ENCODE peak calls at places on chromosomes 12 and 14, in seven cellular contexts. One of them, this sample, is unnamed.

GRCh38 chr14:104576607-104577332 is 2.8 kb upstream of the C14orf180 start:
- DNase-seq in fibroblast of lung: no peak
- DNase-seq in mesothelial cell of epicardium: no peak
- DNase-seq in GM10248: no peak
- DNase-seq in CD8-positive, alpha-beta T cell: no peak
- DNase-seq in fibroblast of the aortic adventitia: peak
- DNase-seq in brain microvascular endothelial cell: no peak
- DNase-seq in this sample: no peak

GRCh38 chr12:116171549-116171948 is 105.9 kb downstream of the MED13L start:
- DNase-seq in CD8-positive, alpha-beta T cell: no peak
- DNase-seq in mesothelial cell of epicardium: no peak
- DNase-seq in GM10248: no peak
- DNase-seq in brain microvascular endothelial cell: no peak
- DNase-seq in fibroblast of lung: peak
- DNase-seq in fibroblast of the aortic adventitia: peak
- DNase-seq in this sample: no peak

GRCh38 chr12:95601626-95602025 is 50.4 kb upstream of the USP44 start:
- DNase-seq in fibroblast of the aortic adventitia: peak
- DNase-seq in GM10248: no peak
- DNase-seq in fibroblast of lung: peak
- DNase-seq in mesothelial cell of epicardium: no peak
- DNase-seq in CD8-positive, alpha-beta T cell: no peak
- DNase-seq in brain microvascular endothelial cell: peak
- DNase-seq in this sample: no peak

GRCh38 chr14:54058501-54058900 is 101.9 kb upstream of the BMP4 start:
- DNase-seq in CD8-positive, alpha-beta T cell: no peak
- DNase-seq in fibroblast of the aortic adventitia: no peak
- DNase-seq in mesothelial cell of epicardium: no peak
- DNase-seq in brain microvascular endothelial cell: no peak
- DNase-seq in fibroblast of lung: no peak
- DNase-seq in GM10248: no peak
- DNase-seq in this sample: peak

GRCh38 chr12:123269395-123269892 is 2.2 kb downstream of the CDK2AP1 start:
- DNase-seq in brain microvascular endothelial cell: peak
- DNase-seq in fibroblast of the aortic adventitia: peak
- DNase-seq in CD8-positive, alpha-beta T cell: no peak
- DNase-seq in GM10248: peak
- DNase-seq in fibroblast of lung: peak
- DNase-seq in mesothelial cell of epicardium: peak
- DNase-seq in this sample: peak

GRCh38 chr14:103699901-103700752 is 15.1 kb downstream of the XRCC3 start:
- DNase-seq in fibroblast of lung: no peak
- DNase-seq in GM10248: no peak
- DNase-seq in mesothelial cell of epicardium: no peak
- DNase-seq in CD8-positive, alpha-beta T cell: no peak
- DNase-seq in fibroblast of the aortic adventitia: no peak
- DNase-seq in brain microvascular endothelial cell: no peak
- DNase-seq in this sample: no peak

GRCh38 chr14:77041837-77042557 is 13.5 kb upstream of the IRF2BPL start:
- DNase-seq in brain microvascular endothelial cell: peak
- DNase-seq in fibroblast of the aortic adventitia: peak
- DNase-seq in GM10248: no peak
- DNase-seq in mesothelial cell of epicardium: no peak
- DNase-seq in fibroblast of lung: peak
- DNase-seq in CD8-positive, alpha-beta T cell: no peak
- DNase-seq in this sample: no peak

GRCh38 chr12:106290666-106291065 is 11.9 kb upstream of the TCP11L2 start:
- DNase-seq in CD8-positive, alpha-beta T cell: no peak
- DNase-seq in brain microvascular endothelial cell: no peak
- DNase-seq in fibroblast of lung: no peak
- DNase-seq in fibroblast of the aortic adventitia: no peak
- DNase-seq in mesothelial cell of epicardium: no peak
- DNase-seq in GM10248: no peak
- DNase-seq in this sample: no peak

GRCh38 chr14:78697341-78697740 is 527.2 kb downstream of the NRXN3 start:
- DNase-seq in GM10248: no peak
- DNase-seq in CD8-positive, alpha-beta T cell: no peak
- DNase-seq in fibroblast of lung: peak
- DNase-seq in brain microvascular endothelial cell: peak
- DNase-seq in mesothelial cell of epicardium: no peak
- DNase-seq in fibroblast of the aortic adventitia: peak
- DNase-seq in this sample: peak

GRCh38 chr14:84493779-84494178 is 1036.2 kb upstream of the FLRT2 start:
- DNase-seq in GM10248: no peak
- DNase-seq in brain microvascular endothelial cell: peak
- DNase-seq in CD8-positive, alpha-beta T cell: no peak
- DNase-seq in fibroblast of lung: peak
- DNase-seq in fibroblast of the aortic adventitia: no peak
- DNase-seq in mesothelial cell of epicardium: no peak
- DNase-seq in this sample: no peak

GRCh38 chr14:50763386-50764007 is 67.5 kb downstream of the NIN start:
- DNase-seq in CD8-positive, alpha-beta T cell: no peak
- DNase-seq in brain microvascular endothelial cell: peak
- DNase-seq in mesothelial cell of epicardium: no peak
- DNase-seq in GM10248: no peak
- DNase-seq in fibroblast of the aortic adventitia: peak
- DNase-seq in fibroblast of lung: peak
- DNase-seq in this sample: no peak

GRCh38 chr12:67515679-67516363 is 132.7 kb upstream of the DYRK2 start:
- DNase-seq in fibroblast of lung: peak
- DNase-seq in CD8-positive, alpha-beta T cell: peak
- DNase-seq in fibroblast of the aortic adventitia: no peak
- DNase-seq in brain microvascular endothelial cell: no peak
- DNase-seq in mesothelial cell of epicardium: no peak
- DNase-seq in GM10248: peak
- DNase-seq in this sample: peak

GRCh38 chr12:76375470-76375869 is 27.3 kb upstream of the BBS10 start:
- DNase-seq in brain microvascular endothelial cell: no peak
- DNase-seq in mesothelial cell of epicardium: no peak
- DNase-seq in CD8-positive, alpha-beta T cell: no peak
- DNase-seq in GM10248: no peak
- DNase-seq in fibroblast of the aortic adventitia: no peak
- DNase-seq in fibroblast of lung: no peak
- DNase-seq in this sample: no peak

GRCh38 chr12:111413442-111414086 is 7.8 kb downstream of the SH2B3 start:
- DNase-seq in fibroblast of lung: peak
- DNase-seq in CD8-positive, alpha-beta T cell: no peak
- DNase-seq in fibroblast of the aortic adventitia: peak
- DNase-seq in brain microvascular endothelial cell: peak
- DNase-seq in GM10248: no peak
- DNase-seq in mesothelial cell of epicardium: no peak
- DNase-seq in this sample: no peak

GRCh38 chr12:6294533-6295186 is 15.8 kb upstream of the PLEKHG6 start:
- DNase-seq in fibroblast of lung: no peak
- DNase-seq in CD8-positive, alpha-beta T cell: no peak
- DNase-seq in GM10248: no peak
- DNase-seq in mesothelial cell of epicardium: no peak
- DNase-seq in brain microvascular endothelial cell: no peak
- DNase-seq in fibroblast of the aortic adventitia: peak
- DNase-seq in this sample: no peak

GRCh38 chr14:85883971-85884370 is 354.0 kb downstream of the FLRT2 start:
- DNase-seq in GM10248: no peak
- DNase-seq in mesothelial cell of epicardium: no peak
- DNase-seq in fibroblast of the aortic adventitia: no peak
- DNase-seq in brain microvascular endothelial cell: no peak
- DNase-seq in fibroblast of lung: no peak
- DNase-seq in CD8-positive, alpha-beta T cell: no peak
- DNase-seq in this sample: no peak

GRCh38 chr12:57632369-57632897 is 568 bp downstream of the B4GALNT1 start:
- DNase-seq in GM10248: peak
- DNase-seq in CD8-positive, alpha-beta T cell: no peak
- DNase-seq in mesothelial cell of epicardium: no peak
- DNase-seq in fibroblast of lung: peak
- DNase-seq in fibroblast of the aortic adventitia: peak
- DNase-seq in brain microvascular endothelial cell: no peak
- DNase-seq in this sample: peak

GRCh38 chr12:118033331-118033730 is 16.8 kb downstream of the RFC5 start:
- DNase-seq in brain microvascular endothelial cell: no peak
- DNase-seq in fibroblast of the aortic adventitia: no peak
- DNase-seq in GM10248: no peak
- DNase-seq in CD8-positive, alpha-beta T cell: no peak
- DNase-seq in mesothelial cell of epicardium: no peak
- DNase-seq in fibroblast of lung: no peak
- DNase-seq in this sample: no peak

GRCh38 chr12:132563911-132564310 is 46.5 kb downstream of the LRCOL1 start:
- DNase-seq in mesothelial cell of epicardium: no peak
- DNase-seq in fibroblast of the aortic adventitia: no peak
- DNase-seq in brain microvascular endothelial cell: no peak
- DNase-seq in fibroblast of lung: no peak
- DNase-seq in GM10248: no peak
- DNase-seq in CD8-positive, alpha-beta T cell: no peak
- DNase-seq in this sample: no peak

GRCh38 chr14:20751963-20752562 is 6.4 kb downstream of the EDDM3A start:
- DNase-seq in CD8-positive, alpha-beta T cell: no peak
- DNase-seq in mesothelial cell of epicardium: no peak
- DNase-seq in GM10248: no peak
- DNase-seq in brain microvascular endothelial cell: no peak
- DNase-seq in fibroblast of the aortic adventitia: no peak
- DNase-seq in fibroblast of lung: no peak
- DNase-seq in this sample: no peak

GRCh38 chr14:80546056-80546854 is 335.0 kb upstream of the DIO2 start:
- DNase-seq in GM10248: no peak
- DNase-seq in fibroblast of the aortic adventitia: no peak
- DNase-seq in brain microvascular endothelial cell: no peak
- DNase-seq in mesothelial cell of epicardium: no peak
- DNase-seq in CD8-positive, alpha-beta T cell: no peak
- DNase-seq in fibroblast of lung: no peak
- DNase-seq in this sample: no peak

GRCh38 chr14:60722163-60722835 is 1.9 kb downstream of the SIX4 start:
- DNase-seq in fibroblast of lung: peak
- DNase-seq in fibroblast of the aortic adventitia: peak
- DNase-seq in CD8-positive, alpha-beta T cell: no peak
- DNase-seq in mesothelial cell of epicardium: peak
- DNase-seq in GM10248: peak
- DNase-seq in brain microvascular endothelial cell: peak
- DNase-seq in this sample: peak

GRCh38 chr12:43336962-43337555 is 214.9 kb downstream of the ADAMTS20 start:
- DNase-seq in fibroblast of the aortic adventitia: peak
- DNase-seq in fibroblast of lung: peak
- DNase-seq in brain microvascular endothelial cell: no peak
- DNase-seq in CD8-positive, alpha-beta T cell: no peak
- DNase-seq in GM10248: peak
- DNase-seq in mesothelial cell of epicardium: no peak
- DNase-seq in this sample: peak

GRCh38 chr12:20549115-20549719 is 145.9 kb upstream of the SLCO1C1 start:
- DNase-seq in brain microvascular endothelial cell: peak
- DNase-seq in GM10248: no peak
- DNase-seq in fibroblast of lung: peak
- DNase-seq in CD8-positive, alpha-beta T cell: no peak
- DNase-seq in fibroblast of the aortic adventitia: peak
- DNase-seq in mesothelial cell of epicardium: peak
- DNase-seq in this sample: no peak
- TF ChIP-seq CTCF in brain microvascular endothelial cell: peak
- TF ChIP-seq CTCF in GM10248: no peak
- TF ChIP-seq CTCF in fibroblast of lung: peak
- TF ChIP-seq CTCF in CD8-positive, alpha-beta T cell: no peak
- TF ChIP-seq CTCF in fibroblast of the aortic adventitia: peak
- TF ChIP-seq CTCF in mesothelial cell of epicardium: peak
- TF ChIP-seq CTCF in this sample: no peak

GRCh38 chr12:115163710-115164109 is 479.7 kb upstream of the TBX3 start:
- DNase-seq in CD8-positive, alpha-beta T cell: no peak
- DNase-seq in GM10248: no peak
- DNase-seq in mesothelial cell of epicardium: no peak
- DNase-seq in brain microvascular endothelial cell: no peak
- DNase-seq in fibroblast of lung: no peak
- DNase-seq in fibroblast of the aortic adventitia: no peak
- DNase-seq in this sample: no peak
- TF ChIP-seq CTCF in CD8-positive, alpha-beta T cell: no peak
- TF ChIP-seq CTCF in GM10248: no peak
- TF ChIP-seq CTCF in mesothelial cell of epicardium: no peak
- TF ChIP-seq CTCF in brain microvascular endothelial cell: no peak
- TF ChIP-seq CTCF in fibroblast of lung: no peak
- TF ChIP-seq CTCF in fibroblast of the aortic adventitia: no peak
- TF ChIP-seq CTCF in this sample: no peak

DNA sequence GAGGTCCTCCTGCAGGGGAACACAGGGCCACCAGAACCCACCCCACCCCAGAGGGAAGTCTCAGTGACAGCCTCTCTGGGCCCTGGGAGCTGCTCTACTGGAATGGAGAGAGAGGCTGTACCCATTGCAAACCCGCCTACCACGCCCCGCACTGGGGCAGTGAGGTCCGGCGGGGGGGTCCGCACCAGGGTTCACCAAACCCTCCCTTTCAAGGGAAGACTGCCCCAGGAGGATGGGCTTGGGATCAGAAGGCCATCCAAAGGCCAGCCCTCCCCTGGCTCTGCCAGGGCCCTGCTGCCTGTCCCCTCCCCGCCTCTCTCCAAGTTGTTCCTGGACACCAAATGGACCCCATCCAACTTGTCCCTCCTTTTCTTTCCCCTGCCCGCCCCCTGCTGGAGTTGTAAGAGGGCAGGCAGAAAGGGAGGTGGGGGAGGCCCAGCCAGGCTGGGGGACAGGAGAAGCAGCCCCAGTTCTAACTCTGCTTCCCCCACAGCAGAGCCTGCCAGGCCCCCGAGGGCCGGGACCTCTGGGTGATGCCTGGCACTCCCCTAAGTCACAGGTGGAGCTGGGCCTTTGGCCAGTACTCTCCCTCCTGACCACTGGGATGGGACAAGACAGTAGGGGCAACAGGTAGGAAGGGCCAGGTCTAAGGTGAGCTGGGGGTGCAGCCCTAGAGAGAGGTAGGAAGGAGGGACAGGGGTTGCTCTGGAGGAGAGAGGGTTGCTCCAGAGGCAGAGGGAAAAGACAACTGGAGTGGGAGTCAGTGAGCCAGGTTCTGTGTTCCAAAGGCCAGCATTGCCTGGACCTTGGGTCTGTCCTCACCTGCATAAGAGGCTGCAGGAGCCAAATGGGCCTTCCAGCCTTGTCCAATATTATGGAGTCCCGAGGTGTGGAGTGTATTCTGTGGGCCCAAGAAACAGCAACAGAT is 3.2 kb upstream of the DIO3 start:
- DNase-seq in fibroblast of lung: no peak
- DNase-seq in mesothelial cell of epicardium: no peak
- DNase-seq in brain microvascular endothelial cell: no peak
- DNase-seq in GM10248: no peak
- DNase-seq in CD8-positive, alpha-beta T cell: no peak
- DNase-seq in fibroblast of the aortic adventitia: no peak
- DNase-seq in this sample: no peak
- TF ChIP-seq CTCF in fibroblast of lung: peak
- TF ChIP-seq CTCF in mesothelial cell of epicardium: no peak
- TF ChIP-seq CTCF in brain microvascular endothelial cell: peak
- TF ChIP-seq CTCF in GM10248: no peak
- TF ChIP-seq CTCF in CD8-positive, alpha-beta T cell: no peak
- TF ChIP-seq CTCF in fibroblast of the aortic adventitia: no peak
- TF ChIP-seq CTCF in this sample: no peak

DNA sequence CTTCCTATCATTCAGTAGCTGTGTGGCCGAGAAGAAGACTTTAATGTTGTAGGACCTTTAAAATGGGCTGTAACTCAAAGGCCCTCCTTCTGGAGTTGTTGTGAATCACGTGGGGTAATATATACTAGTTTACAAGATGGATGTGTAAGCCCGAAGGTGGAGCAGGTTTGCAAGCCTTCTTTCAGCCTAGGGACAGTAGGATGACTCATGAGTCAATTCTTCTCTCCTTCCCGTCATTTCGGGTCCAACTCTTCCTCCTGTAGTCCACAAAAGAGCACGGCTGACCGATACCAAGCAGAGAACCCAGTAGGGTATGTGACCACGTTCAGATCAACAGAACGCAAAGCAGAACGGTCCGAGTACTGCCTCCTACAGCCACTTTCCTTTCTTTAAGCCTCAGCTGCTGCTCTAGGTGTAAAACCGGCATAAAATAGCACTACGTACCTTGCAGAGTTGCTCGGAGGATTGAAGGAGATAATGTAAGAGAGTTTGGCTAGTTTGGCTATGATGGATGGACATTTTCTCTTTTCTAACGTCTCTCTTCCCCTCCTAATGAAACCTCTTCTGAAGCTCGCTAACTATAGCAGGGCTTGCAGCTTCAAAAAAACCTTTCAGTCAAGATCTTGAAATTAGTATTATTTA is 1.3 kb upstream of the RASSF3 start:
- DNase-seq in mesothelial cell of epicardium: no peak
- DNase-seq in brain microvascular endothelial cell: peak
- DNase-seq in GM10248: peak
- DNase-seq in fibroblast of the aortic adventitia: peak
- DNase-seq in fibroblast of lung: peak
- DNase-seq in CD8-positive, alpha-beta T cell: no peak
- DNase-seq in this sample: peak
- TF ChIP-seq CTCF in mesothelial cell of epicardium: no peak
- TF ChIP-seq CTCF in brain microvascular endothelial cell: peak
- TF ChIP-seq CTCF in GM10248: peak
- TF ChIP-seq CTCF in fibroblast of the aortic adventitia: no peak
- TF ChIP-seq CTCF in fibroblast of lung: peak
- TF ChIP-seq CTCF in CD8-positive, alpha-beta T cell: no peak
- TF ChIP-seq CTCF in this sample: peak